ENCODE peak calls at places on chromosomes 11 and 22, in eight cellular contexts. Y is M059J; L is activated naive CD4-positive, alpha-beta T cell treated with anti-CD3 and anti-CD28 coated beads for 36 hours; Z is mucosa of descending colon; V is lower leg skin; X is retinal pigment epithelial cell; P is stimulated activated CD4-positive, alpha-beta T cell treated with anti-CD3 and anti-CD28 coated beads, Interleukin-15, amount 100 ng/mL, for 1 hour; E is activated T-cell treated with anti-CD3 and anti-CD28 coated beads for 48 hours. S is an unnamed sample.

GRCh38 chr22:38505595-38506117 is 455 bp downstream of the DDX17 start:
- DNase-seq in Y (peak; percentile 43), L (peak; percentile 62), Z (peak; percentile 83), V (peak; percentile 94), X (no peak), P (peak; percentile 37), E (peak; percentile 46), S (peak; percentile 74)

GRCh38 chr11:78417175-78417887 is at the start of gene GAB2:
- DNase-seq in Y (no peak), L (peak; percentile 14), Z (peak; percentile 77), V (peak; percentile 85), X (no peak), P (no peak), E (no peak), S (peak; percentile 66)

GRCh38 chr22:38869663-38870062 is 2.4 kb downstream of the CBX6 start:
- DNase-seq in Y (no peak), L (no peak), Z (no peak), V (peak; percentile 31), X (no peak), P (no peak), E (no peak), S (no peak)

GRCh38 chr11:46741600-46742484 is 22.8 kb downstream of the F2 start:
- DNase-seq in Y (no peak), L (no peak), Z (no peak), V (peak; percentile 57), X (no peak), P (no peak), E (no peak), S (no peak)

GRCh38 chr22:44585559-44586121 is 87.6 kb upstream of the RTL6 start:
- DNase-seq in Y (no peak), L (no peak), Z (no peak), V (peak; percentile 82), X (no peak), P (no peak), E (no peak), S (no peak)

GRCh38 chr22:26534874-26535470 is 22.7 kb upstream of the TFIP11 start:
- DNase-seq in Y (no peak), L (no peak), Z (no peak), V (no peak), X (no peak), P (no peak), E (no peak), S (no peak)

GRCh38 chr11:9274499-9275228 is 9.5 kb upstream of the DENND5A start:
- DNase-seq in Y (no peak), L (no peak), Z (no peak), V (no peak), X (no peak), P (no peak), E (no peak), S (no peak)

GRCh38 chr22:29310065-29310862 is 3.8 kb downstream of the GAS2L1 start:
- DNase-seq in Y (no peak), L (no peak), Z (no peak), V (no peak), X (no peak), P (no peak), E (no peak), S (no peak)

GRCh38 chr11:62542750-62543567 is 3.6 kb downstream of the AHNAK start:
- DNase-seq in Y (peak; percentile 73), L (peak; percentile 78), Z (peak; percentile 92), V (peak; percentile 98), X (no peak), P (peak; percentile 72), E (peak; percentile 75), S (peak; percentile 87)

GRCh38 chr22:19331975-19332374 is 40.5 kb upstream of the CLTCL1 start:
- DNase-seq in Y (no peak), L (no peak), Z (no peak), V (no peak), X (no peak), P (no peak), E (no peak), S (no peak)

GRCh38 chr11:93652161-93652597 is 9.3 kb upstream of the CEP295 start:
- DNase-seq in Y (peak; percentile 54), L (peak; percentile 17), Z (no peak), V (no peak), X (no peak), P (no peak), E (no peak), S (no peak)

GRCh38 chr11:119741369-119742262 is 12.6 kb upstream of the NECTIN1 start:
- DNase-seq in Y (no peak), L (peak; percentile 64), Z (peak; percentile 87), V (no peak), X (no peak), P (peak; percentile 52), E (peak; percentile 64), S (peak; percentile 75)

GRCh38 chr11:34345012-34345804 is 12.6 kb downstream of the ABTB2 start:
- DNase-seq in Y (peak; percentile 99), L (no peak), Z (peak; percentile 33), V (no peak), X (no peak), P (no peak), E (no peak), S (no peak)

GRCh38 chr11:66020618-66021357 is 5.5 kb downstream of the CATSPER1 start:
- DNase-seq in Y (peak; percentile 91), L (no peak), Z (no peak), V (no peak), X (no peak), P (no peak), E (no peak), S (peak; percentile 29)

GRCh38 chr11:67665537-67666302 is 8.7 kb downstream of the ALDH3B2 start:
- DNase-seq in Y (peak; percentile 40), L (no peak), Z (peak; percentile 73), V (peak; percentile 82), X (no peak), P (no peak), E (no peak), S (peak; percentile 59)

GRCh38 chr11:117037279-117037951 is 60.8 kb downstream of the SIK3 start:
- DNase-seq in Y (peak; percentile 48), L (no peak), Z (no peak), V (no peak), X (peak; percentile 26), P (no peak), E (no peak), S (no peak)

GRCh38 chr11:127003260-127003981 is 2.9 kb upstream of the KIRREL3 start:
- DNase-seq in Y (peak; percentile 76), L (no peak), Z (peak; percentile 44), V (no peak), X (no peak), P (no peak), E (peak; percentile 9), S (no peak)

GRCh38 chr11:122045181-122045586 is 70.8 kb downstream of the BLID start:
- DNase-seq in Y (peak; percentile 84), L (no peak), Z (no peak), V (no peak), X (peak; percentile 21), P (no peak), E (no peak), S (no peak)

GRCh38 chr11:67240575-67241389 is 25.5 kb upstream of the GRK2 start:
- DNase-seq in Y (peak; percentile 83), L (peak; percentile 94), Z (peak; percentile 75), V (peak; percentile 90), X (peak; percentile 83), P (peak; percentile 54), E (peak; percentile 79), S (peak; percentile 82)

GRCh38 chr11:45062115-45062514 is 84.3 kb upstream of the PRDM11 start:
- DNase-seq in Y (no peak), L (no peak), Z (no peak), V (no peak), X (no peak), P (no peak), E (no peak), S (no peak)

GRCh38 chr11:102591160-102591718 is 33.9 kb downstream of the MMP20 start:
- DNase-seq in Y (no peak), L (no peak), Z (no peak), V (no peak), X (no peak), P (no peak), E (no peak), S (no peak)

GRCh38 chr11:121716060-121716459 is 263.3 kb upstream of the SORL1-AS1 start:
- DNase-seq in Y (peak; percentile 34), L (no peak), Z (no peak), V (no peak), X (peak; percentile 34), P (no peak), E (no peak), S (no peak)

GRCh38 chr11:59114344-59114743 is 7.3 kb downstream of the FAM111B start:
- DNase-seq in Y (no peak), L (no peak), Z (no peak), V (no peak), X (no peak), P (no peak), E (no peak), S (no peak)